ENCODE peak calls at places on chromosome 20, in ten cellular contexts. A, S, E, U, W, L, H, G, I and K are unnamed samples.

GRCh38 chr20:36575066-36575743 is 1.8 kb downstream of the TGIF2 start:
- DNase-seq in I (no peak), L (no peak), G (peak; percentile 68), A (no peak), U (peak; percentile 69), S (no peak), W (peak; percentile 35), H (peak; percentile 54), E (peak; percentile 87), K (no peak)

GRCh38 chr20:22333885-22334545 is 250.4 kb downstream of the FOXA2 start:
- DNase-seq in U (peak; percentile 28), E (peak; percentile 54), A (peak; percentile 38), W (peak; percentile 81), S (no peak), H (peak; percentile 47), G (peak; percentile 67), L (no peak), I (peak; percentile 43), K (peak; percentile 9)

GRCh38 chr20:44586289-44586911 is 4.0 kb downstream of the PKIG start:
- DNase-seq in W (no peak), A (no peak), U (no peak), I (no peak), L (no peak), G (no peak), E (no peak), S (no peak), H (no peak), K (no peak)

GRCh38 chr20:50848846-50849673 is 54.2 kb downstream of the BCAS4 start:
- DNase-seq in U (peak; percentile 30), E (peak; percentile 83), H (no peak), I (no peak), L (no peak), G (no peak), S (no peak), A (no peak), W (no peak), K (no peak)

GRCh38 chr20:56624786-56625681 is 4.1 kb upstream of the TFAP2C start:
- DNase-seq in W (no peak), G (no peak), S (no peak), L (no peak), I (no peak), A (no peak), H (no peak), E (no peak), U (no peak), K (no peak)

GRCh38 chr20:51434556-51435256 is 107.8 kb downstream of the NFATC2 start:
- DNase-seq in A (peak; percentile 54), U (no peak), S (no peak), I (no peak), L (no peak), H (peak; percentile 91), W (peak; percentile 60), E (no peak), G (no peak), K (no peak)

GRCh38 chr20:50014570-50015562 is 32.1 kb downstream of the SNAI1 start:
- DNase-seq in S (no peak), G (no peak), H (no peak), W (no peak), I (peak; percentile 83), L (no peak), U (no peak), E (no peak), A (no peak), K (no peak)

GRCh38 chr20:19885981-19886665 is 128.1 kb downstream of the RIN2 start:
- DNase-seq in L (no peak), E (peak; percentile 59), A (no peak), U (no peak), W (peak; percentile 84), G (peak; percentile 63), S (no peak), H (peak; percentile 61), I (peak; percentile 15), K (no peak)

GRCh38 chr20:33474963-33475362 is 14.9 kb upstream of the CBFA2T2 start:
- DNase-seq in H (no peak), U (no peak), I (no peak), E (no peak), G (no peak), L (no peak), A (no peak), S (no peak), W (no peak), K (no peak)

GRCh38 chr20:19659468-19659867 is 98.6 kb upstream of the RIN2 start:
- DNase-seq in L (no peak), E (no peak), I (no peak), H (no peak), U (no peak), S (no peak), G (no peak), A (no peak), W (no peak), K (no peak)

GRCh38 chr20:16501236-16501635 is 72.0 kb downstream of the KIF16B start:
- DNase-seq in A (no peak), G (no peak), U (no peak), I (no peak), E (no peak), H (no peak), W (no peak), L (no peak), S (no peak), K (no peak)
- H3K9me3 ChIP-seq in A (no peaks in the 10 kb centered on the region), G (no peaks in the 10 kb centered on the region), U (no peaks in the 10 kb centered on the region), I (no peaks in the 10 kb centered on the region), E (no peaks in the 10 kb centered on the region), H (no peaks in the 10 kb centered on the region), W (no peaks in the 10 kb centered on the region), L (no peaks in the 10 kb centered on the region), S (no peaks in the 10 kb centered on the region), K (no peaks in the 10 kb centered on the region)

GRCh38 chr20:32386091-32386490 is 28.0 kb downstream of the ASXL1 start:
- DNase-seq in E (no peak), H (no peak), L (no peak), G (no peak), U (no peak), S (no peak), A (no peak), W (no peak), I (no peak), K (no peak)

GRCh38 chr20:32385541-32385940 is 27.4 kb downstream of the ASXL1 start:
- DNase-seq in G (no peak), E (no peak), I (no peak), A (no peak), U (no peak), H (no peak), S (no peak), L (no peak), W (no peak), K (no peak)

GRCh38 chr20:32396656-32397160 is 38.6 kb downstream of the ASXL1 start:
- DNase-seq in L (no peak), E (no peak), G (no peak), I (no peak), A (no peak), U (no peak), S (no peak), H (peak; percentile 42), W (no peak), K (no peak)

GRCh38 chr20:32387262-32387661 is 29.1 kb downstream of the ASXL1 start:
- DNase-seq in S (no peak), W (no peak), E (no peak), I (no peak), A (no peak), G (no peak), L (no peak), H (peak; percentile 40), U (no peak), K (no peak)

DNA sequence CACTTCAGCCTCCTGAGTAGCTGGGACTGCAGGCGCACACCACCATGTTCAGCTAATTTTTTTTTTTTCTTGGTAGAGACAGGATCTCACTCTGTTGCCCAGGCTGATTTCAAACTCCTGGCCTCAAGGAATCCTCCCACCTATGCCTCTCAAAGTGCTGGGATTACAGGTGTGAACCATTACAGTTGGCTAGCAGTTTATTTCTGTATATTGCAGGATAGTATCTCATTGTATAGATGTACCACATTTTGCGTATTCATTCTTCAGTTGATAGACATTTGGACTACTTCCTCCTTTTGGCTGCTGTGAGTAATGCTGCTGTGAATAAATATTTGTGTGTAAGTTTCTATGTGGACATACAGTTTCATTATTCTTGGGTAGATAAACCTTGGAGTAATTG is 32.9 kb downstream of the ASXL1 start:
- DNase-seq in H (peak; percentile 39), L (no peak), W (no peak), E (no peak), U (no peak), I (no peak), A (no peak), S (no peak), G (no peak), K (no peak)
- H3K27ac ChIP-seq in H (no peak overlapping the region), L (no peak overlapping the region), W (no peak overlapping the region), E (peak overlapping the region; percentile 50), U (no peak overlapping the region), I (no peak overlapping the region), A (no peak overlapping the region), S (no peak overlapping the region), G (no peak overlapping the region), K (no peak overlapping the region)

DNA sequence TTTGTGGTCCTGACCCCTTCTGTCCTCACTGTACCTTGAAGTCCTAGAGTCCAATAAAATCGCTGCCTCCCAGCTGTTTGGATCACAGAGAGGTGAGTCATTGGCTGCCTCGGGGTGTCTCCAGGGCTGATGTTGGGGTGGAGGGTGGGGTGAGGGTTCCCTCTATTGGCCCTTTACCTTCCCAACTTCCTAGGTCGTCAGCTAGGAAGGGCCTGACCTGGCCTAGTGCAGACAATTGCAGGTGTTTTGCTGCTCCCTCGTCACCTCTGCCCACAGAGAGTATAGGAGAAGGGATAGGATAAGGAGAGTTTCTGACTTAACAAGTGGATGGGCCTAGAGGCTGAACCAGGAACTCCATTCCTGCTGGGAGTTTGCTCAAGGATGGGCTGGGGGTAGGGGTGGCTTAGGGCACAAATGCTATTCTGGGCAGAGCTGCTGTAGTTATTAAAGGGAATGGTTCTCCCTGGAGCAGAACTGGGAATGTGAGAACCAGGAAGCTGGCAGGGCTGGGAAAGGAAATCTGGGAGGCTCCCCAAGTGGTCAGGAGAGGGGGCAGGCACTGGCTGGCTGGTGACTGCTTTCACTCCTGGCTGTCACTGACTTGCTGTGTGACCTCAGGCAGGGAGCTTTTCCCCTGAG is 1.4 kb downstream of the TP53INP2 start:
- DNase-seq in I (peak; percentile 52), A (no peak), G (no peak), H (peak; percentile 23), E (no peak), S (no peak), L (no peak), W (peak; percentile 65), U (no peak), K (no peak)
- TF ChIP-seq CTCF in I (no peak), A (peak; percentile 29), G (no peak), H (peak; percentile 15), E (no peak), S (peak; percentile 15), L (no peak), W (peak; percentile 28), U (no peak), K (no peak)

GRCh38 chr20:39532205-39532604 is 570.1 kb downstream of the DHX35 start:
- DNase-seq in U (no peak), E (no peak), H (no peak), A (no peak), L (no peak), W (no peak), G (no peak), S (no peak), I (no peak), K (no peak)
- H3K9me3 ChIP-seq in U (no peaks in the 10 kb centered on the region), E (no peaks in the 10 kb centered on the region), H (peaks cover 6% of the 10 kb centered on the region), A (no peaks in the 10 kb centered on the region), L (no peaks in the 10 kb centered on the region), W (no peaks in the 10 kb centered on the region), G (no peaks in the 10 kb centered on the region), S (no peaks in the 10 kb centered on the region), I (no peaks in the 10 kb centered on the region), K (no peaks in the 10 kb centered on the region)

GRCh38 chr20:63873477-63873971 is 8.5 kb downstream of the TPD52L2 start:
- DNase-seq in I (no peak), L (peak; percentile 41), A (no peak), G (no peak), E (no peak), S (no peak), W (peak; percentile 43), H (peak; percentile 92), U (no peak), K (no peak)
- H3K27ac ChIP-seq in I (no peak overlapping the region), L (peak overlapping the region; percentile 52), A (no peak overlapping the region), G (peak overlapping the region; percentile 73), E (peak overlapping the region; percentile 53), S (peak overlapping the region; percentile 67), W (no peak overlapping the region), H (no peak overlapping the region), U (no peak overlapping the region), K (no peak overlapping the region)